ENCODE peak calls at places on chromosomes 16 and 17, in four cellular contexts. One of them, this sample, is unnamed.
A peak's percentile ranks its signal among the peaks of the same experiment; 100 is the strongest.

GRCh38 chr17:27532269-27533067 is 76.2 kb downstream of the KSR1 start:
- DNase-seq in H1: no peak
- DNase-seq in adrenal gland: peak; percentile 54
- DNase-seq in naive thymus-derived CD4-positive, alpha-beta T cell: no peak
- DNase-seq in this sample: no peak

GRCh38 chr16:87963400-87963799 is 12.2 kb downstream of the BANP start:
- DNase-seq in H1: no peak
- DNase-seq in adrenal gland: no peak
- DNase-seq in naive thymus-derived CD4-positive, alpha-beta T cell: peak; percentile 46
- DNase-seq in this sample: no peak

GRCh38 chr17:21381076-21381706 is 5.0 kb downstream of the KCNJ12 start:
- DNase-seq in H1: no peak
- DNase-seq in adrenal gland: no peak
- DNase-seq in naive thymus-derived CD4-positive, alpha-beta T cell: no peak
- DNase-seq in this sample: no peak

GRCh38 chr17:68289473-68289872 is 1.5 kb downstream of the SLC16A6 start:
- DNase-seq in H1: no peak
- DNase-seq in adrenal gland: no peak
- DNase-seq in naive thymus-derived CD4-positive, alpha-beta T cell: no peak
- DNase-seq in this sample: no peak

GRCh38 chr16:8168016-8168415 is 422.3 kb downstream of the TMEM114 start:
- DNase-seq in H1: no peak
- DNase-seq in adrenal gland: no peak
- DNase-seq in naive thymus-derived CD4-positive, alpha-beta T cell: no peak
- DNase-seq in this sample: no peak

GRCh38 chr17:11363575-11363974 is 122.6 kb downstream of the SHISA6 start:
- DNase-seq in H1: no peak
- DNase-seq in adrenal gland: no peak
- DNase-seq in naive thymus-derived CD4-positive, alpha-beta T cell: no peak
- DNase-seq in this sample: no peak

GRCh38 chr16:4353675-4354074 is 2.6 kb upstream of the PAM16 start:
- DNase-seq in H1: no peak
- DNase-seq in adrenal gland: no peak
- DNase-seq in naive thymus-derived CD4-positive, alpha-beta T cell: no peak
- DNase-seq in this sample: no peak

GRCh38 chr17:83080641-83081560 is 1.5 kb downstream of the METRNL start:
- DNase-seq in H1: no peak
- DNase-seq in adrenal gland: no peak
- DNase-seq in naive thymus-derived CD4-positive, alpha-beta T cell: no peak
- DNase-seq in this sample: no peak

GRCh38 chr16:23608194-23608593 is 12.1 kb upstream of the NDUFAB1 start:
- DNase-seq in H1: no peak
- DNase-seq in adrenal gland: no peak
- DNase-seq in naive thymus-derived CD4-positive, alpha-beta T cell: no peak
- DNase-seq in this sample: no peak

GRCh38 chr17:31467502-31468256 is 76.2 kb downstream of the RAB11FIP4 start:
- DNase-seq in H1: no peak
- DNase-seq in adrenal gland: no peak
- DNase-seq in naive thymus-derived CD4-positive, alpha-beta T cell: no peak
- DNase-seq in this sample: no peak

GRCh38 chr17:31052187-31052889 is 42.4 kb upstream of the NF1 start:
- DNase-seq in H1: no peak
- DNase-seq in adrenal gland: peak; percentile 78
- DNase-seq in naive thymus-derived CD4-positive, alpha-beta T cell: no peak
- DNase-seq in this sample: no peak

GRCh38 chr17:2022647-2023046 is 2.5 kb downstream of the RTN4RL1 start:
- DNase-seq in H1: no peak
- DNase-seq in adrenal gland: no peak
- DNase-seq in naive thymus-derived CD4-positive, alpha-beta T cell: no peak
- DNase-seq in this sample: no peak

GRCh38 chr16:75593825-75594820 is 27.9 kb downstream of the GABARAPL2 start:
- DNase-seq in H1: peak; percentile 25
- DNase-seq in adrenal gland: no peak
- DNase-seq in naive thymus-derived CD4-positive, alpha-beta T cell: no peak
- DNase-seq in this sample: no peak

GRCh38 chr16:17724242-17724898 is 253.6 kb upstream of the XYLT1 start:
- DNase-seq in H1: no peak
- DNase-seq in adrenal gland: no peak
- DNase-seq in naive thymus-derived CD4-positive, alpha-beta T cell: no peak
- DNase-seq in this sample: no peak

GRCh38 chr16:79639576-79640311 is 39.2 kb upstream of the MAF start:
- DNase-seq in H1: no peak
- DNase-seq in adrenal gland: no peak
- DNase-seq in naive thymus-derived CD4-positive, alpha-beta T cell: no peak
- DNase-seq in this sample: no peak

GRCh38 chr17:60401819-60402218 is 9.9 kb upstream of the USP32 start:
- DNase-seq in H1: no peak
- DNase-seq in adrenal gland: no peak
- DNase-seq in naive thymus-derived CD4-positive, alpha-beta T cell: no peak
- DNase-seq in this sample: no peak

GRCh38 chr17:3557768-3558583 is at the start of gene TRPV3:
- DNase-seq in H1: no peak
- DNase-seq in adrenal gland: peak; percentile 54
- DNase-seq in naive thymus-derived CD4-positive, alpha-beta T cell: no peak
- DNase-seq in this sample: no peak

GRCh38 chr17:17990282-17990681 is 17.6 kb downstream of the DRC3 start:
- DNase-seq in H1: no peak
- DNase-seq in adrenal gland: peak; percentile 42
- DNase-seq in naive thymus-derived CD4-positive, alpha-beta T cell: no peak
- DNase-seq in this sample: no peak

GRCh38 chr17:46962374-46962790 is 16.7 kb downstream of the RPRML start:
- DNase-seq in H1: no peak
- DNase-seq in adrenal gland: no peak
- DNase-seq in naive thymus-derived CD4-positive, alpha-beta T cell: no peak
- DNase-seq in this sample: no peak

GRCh38 chr17:4839965-4840892 is 7.1 kb downstream of the MINK1 start:
- DNase-seq in H1: no peak
- DNase-seq in adrenal gland: no peak
- DNase-seq in naive thymus-derived CD4-positive, alpha-beta T cell: no peak
- DNase-seq in this sample: no peak

GRCh38 chr17:17206149-17206912 is at the start of gene PLD6:
- DNase-seq in H1: no peak
- DNase-seq in adrenal gland: peak; percentile 80
- DNase-seq in naive thymus-derived CD4-positive, alpha-beta T cell: peak; percentile 94
- DNase-seq in this sample: peak; percentile 94

GRCh38 chr16:68885321-68885720 is 42.0 kb downstream of the TANGO6 start:
- DNase-seq in H1: no peak
- DNase-seq in adrenal gland: no peak
- DNase-seq in naive thymus-derived CD4-positive, alpha-beta T cell: no peak
- DNase-seq in this sample: no peak

GRCh38 chr17:17454276-17454675 is 22.5 kb upstream of the MED9 start:
- DNase-seq in H1: no peak
- DNase-seq in adrenal gland: no peak
- DNase-seq in naive thymus-derived CD4-positive, alpha-beta T cell: no peak
- DNase-seq in this sample: peak; percentile 31

DNA sequence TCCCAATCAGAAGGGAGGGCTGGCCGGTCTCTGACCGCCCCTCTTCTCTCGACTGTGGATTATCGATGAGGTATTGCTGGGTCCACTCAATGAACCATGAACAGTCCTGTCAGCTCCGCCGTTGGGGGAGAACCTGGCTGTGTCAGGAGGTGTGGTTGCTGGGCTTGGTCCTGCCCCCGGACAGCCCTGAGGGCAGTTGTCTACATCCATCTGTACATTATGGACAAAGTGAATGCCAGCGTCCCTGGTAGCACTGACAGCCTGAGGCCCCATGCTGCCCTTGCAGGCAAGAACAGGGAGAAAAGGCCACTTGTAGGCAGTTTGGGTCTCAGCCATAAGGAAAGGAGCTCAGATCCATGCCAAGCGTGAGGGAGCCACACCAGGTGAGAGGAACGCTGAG is 38.9 kb downstream of the ST3GAL2 start:
- DNase-seq in H1: no peak
- DNase-seq in adrenal gland: no peak
- DNase-seq in naive thymus-derived CD4-positive, alpha-beta T cell: no peak
- DNase-seq in this sample: no peak
- H3K27me3 ChIP-seq in H1: no peaks in the 10 kb centered on the region
- H3K27me3 ChIP-seq in adrenal gland: no peaks in the 10 kb centered on the region
- H3K27me3 ChIP-seq in naive thymus-derived CD4-positive, alpha-beta T cell: no peaks in the 10 kb centered on the region
- H3K27me3 ChIP-seq in this sample: no peaks in the 10 kb centered on the region

GRCh38 chr16:56609463-56609921 is 1.1 kb downstream of the MT2A start:
- DNase-seq in H1: no peak
- DNase-seq in adrenal gland: peak; percentile 87
- DNase-seq in naive thymus-derived CD4-positive, alpha-beta T cell: peak; percentile 85
- DNase-seq in this sample: no peak
- H3K4me1 ChIP-seq in H1: peaks cover 13% of the 10 kb centered on the region
- H3K4me1 ChIP-seq in adrenal gland: peaks cover 55% of the 10 kb centered on the region
- H3K4me1 ChIP-seq in naive thymus-derived CD4-positive, alpha-beta T cell: peaks cover 34% of the 10 kb centered on the region
- H3K4me1 ChIP-seq in this sample: peaks cover 67% of the 10 kb centered on the region

DNA sequence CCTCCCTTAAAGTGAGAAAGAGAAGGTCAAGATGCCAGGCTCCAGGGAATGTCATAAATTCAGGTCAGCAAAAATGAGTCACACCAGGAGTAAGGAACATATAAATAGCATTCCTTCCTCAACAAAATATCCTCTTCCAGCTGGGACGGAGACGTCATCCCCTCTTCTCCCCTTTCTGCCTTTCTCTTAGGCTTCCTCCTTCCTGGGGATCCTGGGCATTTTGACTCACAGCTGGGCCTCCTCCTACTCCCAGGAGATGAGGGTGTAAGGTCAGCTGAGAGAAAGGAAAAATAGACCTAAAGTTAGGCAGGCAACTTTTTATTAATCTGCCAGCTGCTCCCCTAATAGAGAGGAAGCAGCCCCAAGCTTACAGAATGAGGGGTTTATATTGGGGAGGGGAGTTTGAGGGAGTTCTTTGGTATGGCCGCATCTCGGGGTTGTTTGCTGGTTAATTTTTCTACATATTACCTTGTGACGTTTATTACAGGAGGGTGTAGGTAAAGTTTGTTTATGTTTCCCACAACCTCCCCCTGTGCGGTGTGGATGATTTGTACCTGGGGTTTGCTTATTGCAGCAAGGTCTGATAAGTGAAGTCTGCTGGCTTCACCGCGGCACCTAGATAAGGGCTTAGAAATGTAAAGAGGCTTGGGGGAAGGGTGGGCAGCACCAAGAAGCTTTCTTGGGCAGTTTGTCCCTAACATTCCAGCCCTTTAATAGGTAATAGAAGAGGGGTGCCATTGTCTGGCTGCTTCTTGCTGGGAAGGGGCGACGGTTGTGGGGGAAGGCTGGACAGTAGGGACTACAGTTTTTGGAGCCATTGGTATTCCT is 7.1 kb upstream of the ZNF747 start:
- DNase-seq in H1: no peak
- DNase-seq in adrenal gland: no peak
- DNase-seq in naive thymus-derived CD4-positive, alpha-beta T cell: no peak
- DNase-seq in this sample: no peak
- H3K4me3 ChIP-seq in H1: peak overlapping the region; percentile 30
- H3K4me3 ChIP-seq in adrenal gland: no peak overlapping the region
- H3K4me3 ChIP-seq in naive thymus-derived CD4-positive, alpha-beta T cell: no peak overlapping the region
- H3K4me3 ChIP-seq in this sample: no peak overlapping the region

DNA sequence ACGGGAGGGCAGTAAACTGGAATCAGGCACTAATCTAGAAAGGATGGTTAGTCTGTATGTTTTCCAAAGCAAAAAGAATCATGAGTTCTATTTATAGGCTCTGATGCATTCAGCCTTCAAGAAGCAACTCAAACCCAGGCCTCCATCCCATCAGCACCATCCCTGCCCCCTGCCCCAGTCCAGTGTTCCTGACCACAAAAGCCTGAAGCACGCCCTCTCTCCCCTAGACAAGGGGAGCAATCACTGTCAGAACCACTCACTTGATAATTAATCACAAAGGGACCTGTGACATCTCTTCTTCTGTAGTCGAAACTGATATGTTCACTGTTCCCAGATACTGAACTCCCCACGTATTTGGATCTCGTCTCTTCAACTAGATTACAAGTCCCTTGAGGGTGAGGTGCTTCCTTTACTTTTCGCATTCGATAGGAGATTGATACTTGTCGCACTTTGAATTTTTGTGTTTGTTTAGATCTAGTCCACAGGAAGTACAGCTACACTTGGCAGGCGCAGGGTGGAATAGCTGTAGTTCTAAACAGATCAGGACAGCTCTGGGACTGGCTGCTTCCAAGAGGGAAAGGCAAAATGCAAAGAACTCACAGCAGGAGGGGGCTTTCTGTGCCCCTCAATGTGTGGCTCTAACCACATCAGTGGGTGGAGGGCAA is 36.4 kb upstream of the CCDC182 start:
- DNase-seq in H1: no peak
- DNase-seq in adrenal gland: no peak
- DNase-seq in naive thymus-derived CD4-positive, alpha-beta T cell: no peak
- DNase-seq in this sample: no peak
- H3K27me3 ChIP-seq in H1: peaks cover 7% of the 10 kb centered on the region
- H3K27me3 ChIP-seq in adrenal gland: no peaks in the 10 kb centered on the region
- H3K27me3 ChIP-seq in naive thymus-derived CD4-positive, alpha-beta T cell: peaks cover 4% of the 10 kb centered on the region
- H3K27me3 ChIP-seq in this sample: peaks cover 23% of the 10 kb centered on the region

GRCh38 chr16:48501516-48502377 is 108.2 kb downstream of the N4BP1 start:
- DNase-seq in H1: no peak
- DNase-seq in adrenal gland: no peak
- DNase-seq in naive thymus-derived CD4-positive, alpha-beta T cell: no peak
- DNase-seq in this sample: peak; percentile 48

GRCh38 chr16:48498761-48499600 is 111.0 kb downstream of the N4BP1 start:
- DNase-seq in H1: no peak
- DNase-seq in adrenal gland: peak; percentile 79
- DNase-seq in naive thymus-derived CD4-positive, alpha-beta T cell: no peak
- DNase-seq in this sample: peak; percentile 84

GRCh38 chr16:48497932-48498760 is 111.8 kb downstream of the N4BP1 start:
- DNase-seq in H1: no peak
- DNase-seq in adrenal gland: peak; percentile 43
- DNase-seq in naive thymus-derived CD4-positive, alpha-beta T cell: no peak
- DNase-seq in this sample: no peak

GRCh38 chr16:48500981-48501380 is 109.0 kb downstream of the N4BP1 start:
- DNase-seq in H1: no peak
- DNase-seq in adrenal gland: no peak
- DNase-seq in naive thymus-derived CD4-positive, alpha-beta T cell: no peak
- DNase-seq in this sample: peak; percentile 62

GRCh38 chr16:48499822-48500440 is 110.0 kb downstream of the N4BP1 start:
- DNase-seq in H1: no peak
- DNase-seq in adrenal gland: peak; percentile 73
- DNase-seq in naive thymus-derived CD4-positive, alpha-beta T cell: no peak
- DNase-seq in this sample: no peak
- H3K4me1 ChIP-seq in H1: peaks cover 2% of the 10 kb centered on the region
- H3K4me1 ChIP-seq in adrenal gland: peaks cover 26% of the 10 kb centered on the region
- H3K4me1 ChIP-seq in naive thymus-derived CD4-positive, alpha-beta T cell: no peaks in the 10 kb centered on the region
- H3K4me1 ChIP-seq in this sample: peaks cover 34% of the 10 kb centered on the region

DNA sequence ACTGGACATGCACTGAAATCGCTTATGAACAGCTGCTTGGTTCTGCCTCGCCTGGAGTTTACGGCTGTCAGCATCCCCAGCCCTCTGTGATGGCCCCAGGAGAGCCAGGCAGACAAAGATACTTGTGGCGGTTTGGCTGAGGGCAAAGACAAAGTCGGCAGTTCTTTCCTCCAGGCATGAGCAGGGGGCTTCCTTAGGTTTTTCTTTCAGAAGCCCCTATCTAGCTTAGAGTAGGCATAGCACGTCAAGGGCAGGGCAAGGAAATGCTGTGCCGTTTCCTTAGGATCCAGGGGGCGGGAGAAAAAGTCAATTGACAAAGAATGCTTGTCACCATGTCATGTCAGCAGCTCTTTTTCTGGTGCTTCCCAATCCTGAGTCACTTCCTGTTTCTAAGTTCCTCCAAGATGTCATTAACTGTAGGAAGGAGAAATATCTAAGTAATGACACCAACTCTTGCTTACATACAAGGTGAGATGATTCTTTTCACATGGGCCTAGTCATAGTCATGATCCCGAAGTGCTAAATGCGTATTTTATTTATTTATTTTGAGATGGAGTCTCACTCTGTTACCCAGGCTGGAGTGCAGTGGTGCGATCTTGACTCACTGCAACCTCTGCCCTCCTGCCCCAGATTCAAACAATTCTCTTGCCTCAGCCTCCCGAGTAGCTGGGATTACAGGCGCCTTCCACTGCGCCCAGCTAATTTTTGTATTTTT is 35.2 kb downstream of the GJC1 start:
- DNase-seq in H1: no peak
- DNase-seq in adrenal gland: no peak
- DNase-seq in naive thymus-derived CD4-positive, alpha-beta T cell: no peak
- DNase-seq in this sample: peak; percentile 38
- H3K4me3 ChIP-seq in H1: no peak overlapping the region
- H3K4me3 ChIP-seq in adrenal gland: no peak overlapping the region
- H3K4me3 ChIP-seq in naive thymus-derived CD4-positive, alpha-beta T cell: no peak overlapping the region
- H3K4me3 ChIP-seq in this sample: no peak overlapping the region